ENCODE peak calls at places on chromosomes 3 and 15, in nine cellular contexts. Z is stimulated activated naive CD4-positive, alpha-beta T cell treated with Interleukin-2 at 50 U/mL for 16 hours; E is myocyte; K is type B pancreatic cell; A is HTR-8/SVneo; U is NCI-H1694 treated with DMSO at 0.1 percent for 48 hours; O is iPS DF 6.9; V is Caki2; N is astrocyte of the spinal cord. W is an unnamed sample.
A peak's percentile ranks its signal among the peaks of the same experiment; 100 is the strongest.

GRCh38 chr15:34241376-34242350 is 16.8 kb downstream of the EMC4 start:
- DNase-seq in Z (peak; percentile 3), U (peak; percentile 42), O (no peak), A (peak; percentile 23), E (peak; percentile 50), K (no peak), N (peak; percentile 64), V (peak; percentile 10), W (no peak)

GRCh38 chr3:45337839-45338470 is 50.4 kb upstream of the LARS2 start:
- DNase-seq in Z (no peak), N (no peak), A (no peak), K (no peak), O (no peak), U (peak; percentile 82), V (no peak), E (peak; percentile 11), W (no peak)

GRCh38 chr3:170784406-170784805 is 85.6 kb downstream of the RPL22L1 start:
- DNase-seq in A (no peak), K (no peak), U (no peak), E (no peak), O (no peak), V (no peak), N (no peak), Z (no peak), W (no peak)

GRCh38 chr15:22950211-22950990 is 29.8 kb downstream of the CYFIP1 start:
- DNase-seq in O (no peak), V (no peak), U (no peak), N (no peak), Z (no peak), A (no peak), K (no peak), E (no peak), W (no peak)

GRCh38 chr3:183619624-183620274 is 15.7 kb upstream of the KLHL24 start:
- DNase-seq in K (no peak), O (no peak), A (no peak), Z (no peak), N (no peak), V (no peak), U (no peak), E (no peak), W (no peak)

GRCh38 chr3:187802928-187803259 is 57.6 kb upstream of the BCL6 start:
- DNase-seq in N (no peak), A (no peak), O (no peak), Z (peak; percentile 75), E (no peak), V (no peak), K (no peak), U (no peak), W (no peak)

GRCh38 chr3:49634736-49635135 is 39.4 kb upstream of the APEH start:
- DNase-seq in N (no peak), A (no peak), U (no peak), O (no peak), E (no peak), Z (no peak), V (no peak), K (no peak), W (no peak)

GRCh38 chr3:30266536-30266935 is 339.9 kb upstream of the TGFBR2 start:
- DNase-seq in Z (no peak), V (no peak), A (no peak), O (no peak), U (no peak), N (peak; percentile 56), E (no peak), K (no peak), W (no peak)

GRCh38 chr15:24718289-24719082 is 42.9 kb downstream of the NPAP1 start:
- DNase-seq in E (no peak), Z (no peak), N (no peak), U (no peak), K (no peak), A (no peak), O (no peak), V (no peak), W (no peak)

GRCh38 chr3:109369510-109369909 is 32.2 kb upstream of the DPPA4 start:
- DNase-seq in A (no peak), K (no peak), V (no peak), N (no peak), Z (no peak), O (no peak), E (no peak), U (no peak), W (no peak)

GRCh38 chr3:73365756-73366397 is 258.9 kb downstream of the PDZRN3 start:
- DNase-seq in N (peak; percentile 66), U (no peak), K (no peak), Z (no peak), E (peak; percentile 43), O (no peak), V (no peak), A (no peak), W (peak; percentile 90)

GRCh38 chr3:143736651-143737050 is 111.6 kb downstream of the SLC9A9 start:
- DNase-seq in A (no peak), K (no peak), Z (no peak), E (no peak), O (no peak), N (peak; percentile 6), V (no peak), U (no peak), W (no peak)

GRCh38 chr3:106691476-106691875 is 685.8 kb upstream of the CCDC54 start:
- DNase-seq in U (no peak), K (no peak), E (no peak), V (no peak), O (no peak), Z (no peak), N (peak; percentile 22), A (no peak), W (no peak)

GRCh38 chr15:90035095-90035834 is 34.1 kb downstream of the ZNF710 start:
- DNase-seq in O (no peak), A (peak; percentile 39), K (no peak), V (no peak), N (peak; percentile 52), E (no peak), U (no peak), Z (no peak), W (peak; percentile 33)

GRCh38 chr3:191238321-191238817 is 39.3 kb downstream of the OSTN start:
- DNase-seq in E (no peak), K (no peak), V (no peak), U (no peak), N (peak; percentile 49), Z (no peak), O (no peak), A (no peak), W (no peak)

GRCh38 chr3:16066545-16066944 is 107.9 kb upstream of the GALNT15 start:
- DNase-seq in Z (no peak), O (no peak), V (no peak), K (no peak), A (no peak), U (no peak), E (no peak), N (no peak), W (no peak)

GRCh38 chr3:179181021-179181472 is 32.9 kb downstream of the PIK3CA start:
- DNase-seq in K (no peak), V (no peak), E (peak; percentile 52), O (no peak), A (no peak), Z (no peak), U (no peak), N (peak; percentile 86), W (no peak)

GRCh38 chr3:128266453-128266852 is 113.2 kb downstream of the EEFSEC start:
- DNase-seq in Z (no peak), K (no peak), A (peak; percentile 48), N (no peak), E (no peak), V (no peak), U (no peak), O (no peak), W (no peak)

GRCh38 chr3:4633078-4634004 is 140.2 kb downstream of the ITPR1 start:
- DNase-seq in N (peak; percentile 71), U (peak; percentile 0), E (peak; percentile 75), A (peak; percentile 65), O (peak; percentile 41), Z (no peak), K (no peak), V (peak; percentile 50), W (no peak)